ENCODE peak calls at places on chromosomes 16 and 17, in six cellular contexts. O is fibroblast of lung, Y is ovary, X is lung, I is HepG2, C is adrenal gland. K is an unnamed sample.
A peak's percentile ranks its signal among the peaks of the same experiment; 100 is the strongest.

GRCh38 chr17:17806611-17807010 is 30.2 kb downstream of the SREBF1 start:
- DNase-seq in O (no peak), Y (no peak), X (no peak), I (no peak), C (no peak), K (no peak)

GRCh38 chr17:4969551-4970231 is 2.1 kb upstream of the SPAG7 start:
- DNase-seq in O (peak; percentile 47), Y (no peak), X (no peak), I (peak; percentile 46), C (peak; percentile 57), K (no peak)

GRCh38 chr16:86597126-86597879 is 19.0 kb downstream of the FOXL1 start:
- DNase-seq in O (no peak), Y (no peak), X (no peak), I (no peak), C (no peak), K (no peak)

GRCh38 chr17:38705523-38705802 is 390 bp downstream of the MLLT6 start:
- DNase-seq in O (no peak), Y (no peak), X (no peak), I (no peak), C (no peak), K (no peak)

GRCh38 chr17:71633391-71633849 is 487.4 kb upstream of the SOX9 start:
- DNase-seq in O (peak; percentile 64), Y (no peak), X (no peak), I (no peak), C (no peak), K (no peak)

GRCh38 chr16:17465460-17465859 is 5.3 kb downstream of the XYLT1 start:
- DNase-seq in O (no peak), Y (no peak), X (no peak), I (no peak), C (no peak), K (no peak)

GRCh38 chr16:31131841-31132271 is 3.7 kb downstream of the PRSS8 start:
- DNase-seq in O (no peak), Y (no peak), X (no peak), I (no peak), C (no peak), K (no peak)

GRCh38 chr17:76014100-76014924 is 12.8 kb downstream of the EVPL start:
- DNase-seq in O (peak; percentile 64), Y (peak; percentile 79), X (peak; percentile 72), I (peak; percentile 72), C (peak; percentile 79), K (peak; percentile 86)

GRCh38 chr17:17313350-17313991 is 10.3 kb downstream of the NT5M start:
- DNase-seq in O (no peak), Y (no peak), X (peak; percentile 69), I (peak; percentile 67), C (peak; percentile 63), K (no peak)

GRCh38 chr16:69073181-69073669 is 32.2 kb upstream of the HAS3 start:
- DNase-seq in O (peak; percentile 82), Y (no peak), X (peak; percentile 29), I (peak; percentile 38), C (peak; percentile 34), K (no peak)

GRCh38 chr16:49597796-49598195 is 224.2 kb downstream of the C16orf78 start:
- DNase-seq in O (no peak), Y (no peak), X (no peak), I (no peak), C (no peak), K (peak; percentile 29)

GRCh38 chr17:35736236-35736635 is 4.8 kb downstream of the RASL10B start:
- DNase-seq in O (no peak), Y (no peak), X (no peak), I (no peak), C (no peak), K (no peak)

GRCh38 chr16:24700549-24701392 is 28.7 kb upstream of the TNRC6A start:
- DNase-seq in O (peak; percentile 99), Y (peak; percentile 72), X (peak; percentile 80), I (peak; percentile 60), C (peak; percentile 90), K (no peak)

GRCh38 chr16:78709137-78709871 is 609.9 kb downstream of the WWOX start:
- DNase-seq in O (no peak), Y (no peak), X (no peak), I (no peak), C (no peak), K (no peak)

GRCh38 chr16:87359121-87359520 is 24.5 kb downstream of the FBXO31 start:
- DNase-seq in O (no peak), Y (no peak), X (no peak), I (no peak), C (no peak), K (no peak)

GRCh38 chr17:5584383-5584951 is at the start of gene NLRP1:
- DNase-seq in O (peak; percentile 95), Y (peak; percentile 63), X (peak; percentile 90), I (peak; percentile 20), C (peak; percentile 78), K (no peak)

GRCh38 chr17:76252040-76252954 is 12.0 kb upstream of the RNF157 start:
- DNase-seq in O (peak; percentile 96), Y (no peak), X (no peak), I (peak; percentile 94), C (peak; percentile 52), K (no peak)

GRCh38 chr17:49994085-49995054 is 654 bp downstream of the DLX3 start:
- DNase-seq in O (no peak), Y (no peak), X (no peak), I (no peak), C (no peak), K (no peak)

GRCh38 chr17:39628655-39629493 is 2.1 kb downstream of the PPP1R1B start:
- DNase-seq in O (no peak), Y (no peak), X (peak; percentile 54), I (no peak), C (no peak), K (no peak)

GRCh38 chr17:19718613-19719364 is 2.4 kb upstream of the SLC47A2 start:
- DNase-seq in O (no peak), Y (no peak), X (no peak), I (peak; percentile 38), C (no peak), K (no peak)

GRCh38 chr16:86167061-86167460 is 268.1 kb downstream of the IRF8 start:
- DNase-seq in O (no peak), Y (no peak), X (no peak), I (no peak), C (no peak), K (no peak)

GRCh38 chr17:65914784-65915342 is 277.1 kb downstream of the CEP112 start:
- DNase-seq in O (no peak), Y (no peak), X (no peak), I (no peak), C (no peak), K (no peak)

GRCh38 chr17:31787857-31788570 is 71.0 kb downstream of the COPRS start:
- DNase-seq in O (peak; percentile 87), Y (no peak), X (peak; percentile 36), I (peak; percentile 15), C (no peak), K (no peak)

GRCh38 chr17:40462343-40463121 is 19.3 kb downstream of the IGFBP4 start:
- DNase-seq in O (peak; percentile 41), Y (no peak), X (no peak), I (no peak), C (peak; percentile 25), K (no peak)

GRCh38 chr16:46583036-46583435 is 38.1 kb downstream of the SHCBP1 start:
- DNase-seq in O (no peak), Y (no peak), X (no peak), I (no peak), C (no peak), K (no peak)

GRCh38 chr17:38885044-38885727 is 15.3 kb downstream of the LASP1 start:
- DNase-seq in O (no peak), Y (no peak), X (no peak), I (peak; percentile 52), C (no peak), K (no peak)

GRCh38 chr17:7405413-7405881 is 1.6 kb upstream of the TMEM256 start:
- DNase-seq in O (no peak), Y (peak; percentile 65), X (no peak), I (no peak), C (no peak), K (no peak)

GRCh38 chr16:54657058-54657708 is 273.5 kb upstream of the IRX5 start:
- DNase-seq in O (no peak), Y (no peak), X (peak; percentile 49), I (no peak), C (no peak), K (no peak)
- TF ChIP-seq CTCF in O (no peak), Y (no peak), X (no peak), I (no peak), C (no peak), K (no peak)

GRCh38 chr17:47941246-47941997 is at the start of gene PNPO:
- DNase-seq in O (peak; percentile 97), Y (peak; percentile 86), X (peak; percentile 97), I (peak; percentile 100), C (peak; percentile 97), K (peak; percentile 80)
- TF ChIP-seq CTCF in O (no peak), Y (no peak), X (no peak), I (peak; percentile 35), C (no peak), K (no peak)

GRCh38 chr16:10039220-10040096 is 142.8 kb downstream of the GRIN2A start:
- DNase-seq in O (no peak), Y (peak; percentile 50), X (no peak), I (no peak), C (no peak), K (no peak)
- TF ChIP-seq CTCF in O (no peak), Y (no peak), X (no peak), I (peak; percentile 50), C (no peak), K (peak; percentile 63)

GRCh38 chr17:57110579-57111367 is 25.7 kb downstream of the AKAP1 start:
- DNase-seq in O (no peak), Y (no peak), X (no peak), I (no peak), C (no peak), K (no peak)

GRCh38 chr17:57110152-57110542 is 25.1 kb downstream of the AKAP1 start:
- DNase-seq in O (no peak), Y (peak; percentile 61), X (no peak), I (no peak), C (no peak), K (no peak)

GRCh38 chr17:57111386-57111785 is 26.3 kb downstream of the AKAP1 start:
- DNase-seq in O (no peak), Y (no peak), X (no peak), I (no peak), C (no peak), K (no peak)

GRCh38 chr17:57108656-57109392 is 23.8 kb downstream of the AKAP1 start:
- DNase-seq in O (no peak), Y (no peak), X (no peak), I (no peak), C (no peak), K (no peak)

DNA sequence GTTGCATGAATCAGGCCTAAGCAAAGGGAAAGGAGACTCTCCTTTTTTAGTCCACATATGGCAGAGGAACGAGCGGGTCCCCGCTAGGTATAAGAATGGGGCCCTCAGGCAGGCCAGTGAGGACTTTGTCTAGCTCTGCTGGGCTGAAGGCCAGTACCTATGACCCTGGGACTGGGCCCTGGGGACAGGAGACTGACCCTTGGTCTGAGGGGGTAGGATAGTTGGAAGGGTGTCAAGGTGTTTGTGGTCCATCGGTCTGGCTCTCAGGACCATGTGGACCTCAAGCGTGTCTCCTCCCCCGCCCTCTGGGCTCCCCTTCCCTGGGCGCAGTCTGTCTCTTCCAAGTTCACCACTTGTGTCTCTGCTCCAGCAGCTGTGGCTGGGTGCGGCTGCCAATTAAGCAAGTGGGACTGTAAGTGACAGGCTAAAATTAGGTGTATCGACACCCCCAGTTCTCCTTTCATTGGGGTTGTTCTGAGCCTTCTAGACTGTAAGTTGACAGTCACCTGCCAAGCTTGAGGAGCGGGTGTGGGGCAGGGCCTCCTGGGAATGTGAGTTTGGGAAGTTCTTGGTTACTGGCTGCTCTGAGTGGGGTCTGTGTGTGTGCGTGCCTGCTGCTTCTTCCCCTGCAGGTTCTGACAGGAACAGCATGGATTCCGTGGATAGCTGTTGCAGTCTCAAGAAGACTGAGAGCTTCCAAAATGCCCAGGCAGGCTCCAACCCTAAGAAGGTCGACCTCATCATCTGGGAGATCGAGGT is 24.5 kb downstream of the AKAP1 start:
- DNase-seq in O (no peak), Y (no peak), X (no peak), I (no peak), C (no peak), K (no peak)
- TF ChIP-seq CTCF in O (peak; percentile 24), Y (no peak), X (no peak), I (no peak), C (no peak), K (peak; percentile 45)